ENCODE peak calls at places on chromosome 1, in ten cellular contexts. T is endodermal cell; R is dorsolateral prefrontal cortex; M is uterus; H is fibroblast of lung; F is neural progenitor cell; I is CD8-positive, alpha-beta memory T cell; D is psoas muscle; P is SJSA1; B is aorta. E is an unnamed sample.

GRCh38 chr1:50156241-50157010 is 47.7 kb downstream of the ELAVL4 start:
- DNase-seq in H (no peak), M (no peak), I (no peak), F (no peak), B (no peak), D (no peak), P (no peak), T (no peak), R (no peak), E (no peak)

GRCh38 chr1:53553734-53554509 is 94.7 kb downstream of the DMRTB1 start:
- DNase-seq in M (peak; percentile 10), H (no peak), P (no peak), R (peak; percentile 17), D (no peak), B (peak; percentile 51), F (no peak), T (no peak), I (no peak), E (no peak)

GRCh38 chr1:75123756-75124155 is 10.4 kb upstream of the LHX8 start:
- DNase-seq in T (no peak), P (no peak), D (no peak), B (no peak), M (no peak), F (no peak), R (no peak), I (no peak), H (no peak), E (no peak)

GRCh38 chr1:31376374-31377134 is 3.7 kb upstream of the FABP3 start:
- DNase-seq in R (peak; percentile 91), F (peak; percentile 63), P (peak; percentile 44), I (no peak), M (no peak), T (peak; percentile 82), B (peak; percentile 78), H (peak; percentile 92), D (no peak), E (peak; percentile 89)

GRCh38 chr1:158045639-158046038 is 52.2 kb downstream of the KIRREL1 start:
- DNase-seq in T (peak; percentile 73), D (no peak), M (peak; percentile 52), H (peak; percentile 91), I (no peak), P (peak; percentile 33), R (no peak), F (peak; percentile 60), B (no peak), E (peak; percentile 42)

GRCh38 chr1:209238356-209238755 is 345.2 kb upstream of the CAMK1G start:
- DNase-seq in H (no peak), R (no peak), M (no peak), P (no peak), B (no peak), I (no peak), F (no peak), T (no peak), D (no peak), E (no peak)

GRCh38 chr1:153970346-153970745 is 2.6 kb downstream of the CREB3L4 start:
- DNase-seq in F (no peak), D (no peak), H (no peak), P (no peak), M (no peak), I (no peak), R (no peak), B (no peak), T (no peak), E (no peak)

GRCh38 chr1:93703649-93704048 is 22.0 kb upstream of the BCAR3 start:
- DNase-seq in D (no peak), T (no peak), F (no peak), R (no peak), M (no peak), H (no peak), I (no peak), P (no peak), B (no peak), E (no peak)

GRCh38 chr1:15418811-15419515 is 9.3 kb downstream of the EFHD2 start:
- DNase-seq in D (no peak), H (peak; percentile 60), M (no peak), R (no peak), I (no peak), T (no peak), B (no peak), F (no peak), P (peak; percentile 70), E (no peak)

GRCh38 chr1:155050560-155051341 is at the start of gene ADAM15:
- DNase-seq in I (peak; percentile 77), D (peak; percentile 93), B (peak; percentile 96), T (peak; percentile 95), R (peak; percentile 87), P (peak; percentile 84), F (peak; percentile 95), H (peak; percentile 56), M (peak; percentile 84), E (no peak)

GRCh38 chr1:24300971-24301370 is 18.2 kb upstream of the GRHL3 start:
- DNase-seq in P (no peak), M (no peak), I (no peak), F (no peak), H (no peak), B (no peak), R (no peak), D (no peak), T (no peak), E (no peak)

GRCh38 chr1:3051270-3052268 is 17.4 kb upstream of the PRDM16 start:
- DNase-seq in T (peak; percentile 5), I (no peak), H (no peak), M (no peak), R (no peak), F (no peak), B (no peak), D (no peak), P (no peak), E (no peak)

GRCh38 chr1:38818706-38819439 is 40.7 kb downstream of the RRAGC start:
- DNase-seq in D (no peak), I (no peak), T (peak; percentile 67), M (no peak), B (peak; percentile 68), P (no peak), F (no peak), H (no peak), R (no peak), E (no peak)
- H3K27ac ChIP-seq in D (no peak overlapping the region), I (no peak overlapping the region), T (no peak overlapping the region), M (no peak overlapping the region), B (no peak overlapping the region), P (no peak overlapping the region), F (no peak overlapping the region), H (no peak overlapping the region), R (no peak overlapping the region), E (no peak overlapping the region)

DNA sequence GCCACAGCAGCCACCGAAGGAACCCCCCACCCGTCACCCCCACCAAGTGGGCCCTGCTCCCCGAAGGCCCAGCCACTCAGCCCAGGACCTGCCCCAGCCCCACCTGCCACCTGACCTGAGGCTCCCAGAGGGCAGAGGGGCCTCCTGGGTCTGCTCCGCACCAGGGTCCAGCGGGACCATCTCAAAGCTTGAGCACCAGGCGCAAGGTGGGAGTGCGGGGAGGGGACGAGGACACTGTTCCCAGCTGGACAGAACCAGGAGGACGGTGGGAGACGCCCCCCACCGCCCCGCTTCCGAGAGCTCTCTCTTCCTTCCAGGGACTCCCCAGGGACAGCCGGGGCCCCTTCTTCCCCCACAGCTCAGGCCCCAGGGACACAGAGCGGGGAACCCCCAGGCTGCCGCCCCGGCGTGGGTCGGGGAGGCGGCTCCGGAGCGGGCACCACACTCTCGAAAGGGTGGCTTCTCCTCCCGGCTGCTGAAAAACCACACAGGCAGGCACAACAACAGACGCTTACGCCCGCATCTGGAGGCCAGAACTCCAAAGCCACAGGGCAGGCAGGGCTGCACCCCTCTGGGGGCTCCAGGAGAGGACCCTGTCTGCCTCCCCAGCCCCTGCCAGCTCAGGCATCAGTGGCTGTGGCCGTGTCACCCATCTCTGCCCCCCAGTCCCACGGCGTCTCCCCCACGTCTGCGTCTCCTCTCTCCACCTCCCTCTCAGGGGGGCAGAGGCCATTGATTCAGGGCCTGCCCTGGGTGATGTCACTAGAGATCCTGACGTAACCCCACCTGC is 1.9 kb upstream of the TTLL10 start:
- DNase-seq in R (no peak), M (no peak), T (peak; percentile 50), P (no peak), D (peak; percentile 37), H (no peak), B (peak; percentile 64), I (no peak), F (peak; percentile 1), E (no peak)
- H3K27me3 ChIP-seq in R (peaks cover 38% of the 10 kb centered on the region), M (peaks cover 10% of the 10 kb centered on the region), T (peaks cover 8% of the 10 kb centered on the region), P (peaks cover 7% of the 10 kb centered on the region), D (peaks cover 16% of the 10 kb centered on the region), H (peaks cover 21% of the 10 kb centered on the region), B (no peaks in the 10 kb centered on the region), I (no peaks in the 10 kb centered on the region), F (peaks cover 26% of the 10 kb centered on the region), E (peaks cover 69% of the 10 kb centered on the region)

GRCh38 chr1:100622966-100623762 is 85.2 kb downstream of the GPR88 start:
- DNase-seq in P (peak; percentile 78), M (no peak), D (no peak), B (no peak), F (no peak), H (peak; percentile 94), T (no peak), I (no peak), R (no peak), E (peak; percentile 80)
- H3K4me3 ChIP-seq in P (no peak overlapping the region), M (no peak overlapping the region), D (no peak overlapping the region), B (no peak overlapping the region), F (no peak overlapping the region), H (no peak overlapping the region), T (no peak overlapping the region), I (no peak overlapping the region), R (no peak overlapping the region), E (no peak overlapping the region)

GRCh38 chr1:67719329-67720196 is 34.6 kb downstream of the GADD45A start:
- DNase-seq in B (no peak), R (no peak), T (no peak), D (no peak), M (no peak), P (no peak), I (no peak), F (no peak), H (no peak), E (no peak)

GRCh38 chr1:67716800-67717199 is 31.8 kb downstream of the GADD45A start:
- DNase-seq in F (no peak), R (no peak), T (no peak), I (no peak), P (no peak), M (no peak), B (no peak), D (no peak), H (no peak), E (no peak)

GRCh38 chr1:67715819-67716218 is 30.8 kb downstream of the GADD45A start:
- DNase-seq in H (no peak), M (no peak), I (no peak), R (no peak), T (no peak), D (no peak), B (no peak), P (no peak), F (no peak), E (no peak)

GRCh38 chr1:67721112-67721511 is 36.1 kb downstream of the GADD45A start:
- DNase-seq in R (no peak), P (no peak), I (no peak), H (no peak), T (peak; percentile 75), M (no peak), D (no peak), F (no peak), B (no peak), E (no peak)

DNA sequence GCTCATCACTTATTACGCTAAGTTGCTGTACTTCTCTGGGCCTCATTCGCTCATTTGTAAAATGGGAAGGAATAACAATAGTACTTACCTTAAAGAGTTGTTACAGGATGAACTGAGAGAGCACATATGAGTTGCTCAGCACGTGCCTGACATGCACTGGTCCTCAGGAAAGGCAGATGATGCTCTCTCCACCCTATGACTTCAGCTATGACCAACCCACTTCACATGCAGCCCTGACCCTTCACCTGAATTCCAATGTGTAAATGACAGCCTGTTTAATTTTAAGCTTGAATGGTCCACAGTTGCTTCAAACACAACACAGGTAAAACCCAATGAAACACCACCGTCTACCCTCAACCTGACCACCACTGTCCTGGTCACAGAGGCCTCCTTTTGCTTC is 32.9 kb downstream of the GADD45A start:
- DNase-seq in M (no peak), B (no peak), R (no peak), F (no peak), D (no peak), P (no peak), H (peak; percentile 45), T (no peak), I (no peak), E (no peak)
- H3K27ac ChIP-seq in M (no peak overlapping the region), B (no peak overlapping the region), R (no peak overlapping the region), F (no peak overlapping the region), D (no peak overlapping the region), P (no peak overlapping the region), H (no peak overlapping the region), T (no peak overlapping the region), I (no peak overlapping the region), E (no peak overlapping the region)

E was measured in AG04450.